ENCODE peak calls at places on chromosomes 11 and 22, in seven cellular contexts. P is fibroblast of lung, D is tibial nerve, R is mammary epithelial cell, X is PC-9, Q is PC-3, O is mesendoderm. G is an unnamed sample.

GRCh38 chr11:116638463-116638862 is 134.3 kb downstream of the BUD13 start:
- DNase-seq in P (no peak), D (no peak), R (no peak), X (no peak), Q (no peak), O (no peak), G (no peak)

GRCh38 chr11:60775420-60775961 is 9.6 kb upstream of the MS4A10 start:
- DNase-seq in P (peak; percentile 75), D (peak; percentile 95), R (peak; percentile 74), X (peak; percentile 87), Q (peak; percentile 97), O (peak; percentile 96), G (peak; percentile 64)

GRCh38 chr11:49995559-49995958 is 13.2 kb upstream of the OR4C12 start:
- DNase-seq in P (peak; percentile 7), D (peak; percentile 27), R (peak; percentile 29), X (peak; percentile 43), Q (peak; percentile 74), O (peak; percentile 72), G (no peak)

GRCh38 chr11:13465909-13466371 is 2.9 kb upstream of the BTBD10 start:
- DNase-seq in P (peak; percentile 38), D (peak; percentile 18), R (no peak), X (peak; percentile 3), Q (peak; percentile 64), O (no peak), G (no peak)

GRCh38 chr11:2261436-2262230 is 8.8 kb downstream of the ASCL2 start:
- DNase-seq in P (no peak), D (no peak), R (no peak), X (no peak), Q (no peak), O (no peak), G (no peak)

GRCh38 chr22:39029227-39029626 is 8.3 kb downstream of the APOBEC3D start:
- DNase-seq in P (no peak), D (no peak), R (no peak), X (no peak), Q (no peak), O (no peak), G (no peak)

GRCh38 chr11:66459138-66459778 is 7.4 kb upstream of the PELI3 start:
- DNase-seq in P (no peak), D (no peak), R (no peak), X (no peak), Q (no peak), O (no peak), G (no peak)

GRCh38 chr11:8757047-8757446 is 74.5 kb downstream of the RPL27A start:
- DNase-seq in P (peak; percentile 78), D (no peak), R (no peak), X (no peak), Q (peak; percentile 30), O (no peak), G (no peak)

GRCh38 chr11:1839924-1840779 is 1.4 kb downstream of the TNNI2 start:
- DNase-seq in P (no peak), D (peak; percentile 44), R (no peak), X (no peak), Q (no peak), O (no peak), G (peak; percentile 54)

GRCh38 chr11:62420882-62421281 is 2.0 kb downstream of the SCGB1A1 start:
- DNase-seq in P (no peak), D (no peak), R (no peak), X (no peak), Q (no peak), O (no peak), G (no peak)

GRCh38 chr11:13009921-13010736 is 1.0 kb downstream of the RASSF10 start:
- DNase-seq in P (peak; percentile 50), D (no peak), R (peak; percentile 68), X (peak; percentile 28), Q (no peak), O (peak; percentile 84), G (no peak)

GRCh38 chr22:37154925-37155712 is 5.4 kb upstream of the IL2RB start:
- DNase-seq in P (no peak), D (no peak), R (peak; percentile 12), X (no peak), Q (peak; percentile 12), O (peak; percentile 40), G (no peak)

GRCh38 chr11:44095506-44096359 is at the start of gene EXT2:
- DNase-seq in P (peak; percentile 73), D (peak; percentile 72), R (peak; percentile 75), X (peak; percentile 88), Q (peak; percentile 80), O (peak; percentile 81), G (peak; percentile 85)

GRCh38 chr11:942853-943252 is 17.2 kb downstream of the AP2A2 start:
- DNase-seq in P (peak; percentile 84), D (no peak), R (peak; percentile 78), X (no peak), Q (no peak), O (no peak), G (no peak)

GRCh38 chr11:131688056-131688693 is 317.8 kb downstream of the NTM start:
- DNase-seq in P (peak; percentile 42), D (peak; percentile 36), R (peak; percentile 43), X (peak; percentile 37), Q (peak; percentile 63), O (peak; percentile 76), G (no peak)

GRCh38 chr22:30863161-30863833 is 105.3 kb downstream of the MORC2 start:
- DNase-seq in P (peak; percentile 50), D (no peak), R (no peak), X (no peak), Q (no peak), O (peak; percentile 65), G (no peak)

GRCh38 chr11:67026941-67027340 is 4.0 kb downstream of the SYT12 start:
- DNase-seq in P (no peak), D (no peak), R (no peak), X (no peak), Q (no peak), O (no peak), G (no peak)

GRCh38 chr11:128845334-128845780 is 21.7 kb downstream of the KCNJ1 start:
- DNase-seq in P (no peak), D (no peak), R (no peak), X (no peak), Q (no peak), O (no peak), G (no peak)

GRCh38 chr11:75421035-75421602 is 11.9 kb downstream of the KLHL35 start:
- DNase-seq in P (no peak), D (no peak), R (no peak), X (no peak), Q (no peak), O (no peak), G (no peak)

GRCh38 chr11:28730889-28731288 is 622.7 kb downstream of the METTL15 start:
- DNase-seq in P (no peak), D (no peak), R (no peak), X (no peak), Q (no peak), O (no peak), G (no peak)

DNA sequence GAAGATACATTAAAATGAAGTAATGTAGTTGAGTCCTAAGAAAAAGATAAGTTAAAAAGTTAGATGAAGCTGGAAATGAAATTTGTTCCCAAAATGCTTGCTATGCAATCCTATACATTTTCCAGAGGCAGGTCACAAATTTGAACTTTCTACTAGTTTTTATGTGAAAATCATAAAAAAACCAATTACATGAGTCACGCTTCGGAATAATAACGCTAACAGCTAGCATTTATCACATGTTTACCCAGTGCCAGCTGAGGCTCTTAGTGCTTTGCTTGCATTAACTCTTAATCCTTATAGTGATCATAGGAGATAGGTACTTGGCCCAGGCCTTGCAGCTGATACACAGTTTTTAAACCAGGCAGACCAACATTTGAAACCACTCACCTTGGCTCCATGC is 131.7 kb upstream of the RAG2 start:
- DNase-seq in P (no peak), D (no peak), R (no peak), X (no peak), Q (no peak), O (no peak), G (no peak)
- H3K4me1 ChIP-seq in P (no peaks in the 10 kb centered on the region), D (no peaks in the 10 kb centered on the region), R (no peaks in the 10 kb centered on the region), X (no peaks in the 10 kb centered on the region), Q (no peaks in the 10 kb centered on the region), O (no peaks in the 10 kb centered on the region), G (no peaks in the 10 kb centered on the region)

GRCh38 chr11:64449381-64450167 is 90.6 kb downstream of the RPS6KA4 start:
- DNase-seq in P (peak; percentile 29), D (peak; percentile 28), R (peak; percentile 53), X (peak; percentile 80), Q (peak; percentile 92), O (peak; percentile 93), G (no peak)
- H3K4me3 ChIP-seq in P (peak overlapping the region; percentile 34), D (peak overlapping the region; percentile 35), R (peak overlapping the region; percentile 36), X (peak overlapping the region; percentile 40), Q (peak overlapping the region; percentile 62), O (no peak overlapping the region), G (peak overlapping the region; percentile 48)

GRCh38 chr11:119727523-119728081 is 1.4 kb downstream of the NECTIN1 start:
- DNase-seq in P (no peak), D (no peak), R (no peak), X (peak; percentile 38), Q (peak; percentile 60), O (peak; percentile 71), G (no peak)

GRCh38 chr11:119728226-119728626 is 774 bp downstream of the NECTIN1 start:
- DNase-seq in P (no peak), D (no peak), R (no peak), X (peak; percentile 17), Q (peak; percentile 39), O (no peak), G (no peak)

GRCh38 chr11:119726150-119726553 is 2.8 kb downstream of the NECTIN1 start:
- DNase-seq in P (no peak), D (no peak), R (no peak), X (no peak), Q (no peak), O (no peak), G (no peak)

GRCh38 chr11:119724956-119725355 is 4.0 kb downstream of the NECTIN1 start:
- DNase-seq in P (no peak), D (no peak), R (no peak), X (no peak), Q (no peak), O (no peak), G (no peak)

DNA sequence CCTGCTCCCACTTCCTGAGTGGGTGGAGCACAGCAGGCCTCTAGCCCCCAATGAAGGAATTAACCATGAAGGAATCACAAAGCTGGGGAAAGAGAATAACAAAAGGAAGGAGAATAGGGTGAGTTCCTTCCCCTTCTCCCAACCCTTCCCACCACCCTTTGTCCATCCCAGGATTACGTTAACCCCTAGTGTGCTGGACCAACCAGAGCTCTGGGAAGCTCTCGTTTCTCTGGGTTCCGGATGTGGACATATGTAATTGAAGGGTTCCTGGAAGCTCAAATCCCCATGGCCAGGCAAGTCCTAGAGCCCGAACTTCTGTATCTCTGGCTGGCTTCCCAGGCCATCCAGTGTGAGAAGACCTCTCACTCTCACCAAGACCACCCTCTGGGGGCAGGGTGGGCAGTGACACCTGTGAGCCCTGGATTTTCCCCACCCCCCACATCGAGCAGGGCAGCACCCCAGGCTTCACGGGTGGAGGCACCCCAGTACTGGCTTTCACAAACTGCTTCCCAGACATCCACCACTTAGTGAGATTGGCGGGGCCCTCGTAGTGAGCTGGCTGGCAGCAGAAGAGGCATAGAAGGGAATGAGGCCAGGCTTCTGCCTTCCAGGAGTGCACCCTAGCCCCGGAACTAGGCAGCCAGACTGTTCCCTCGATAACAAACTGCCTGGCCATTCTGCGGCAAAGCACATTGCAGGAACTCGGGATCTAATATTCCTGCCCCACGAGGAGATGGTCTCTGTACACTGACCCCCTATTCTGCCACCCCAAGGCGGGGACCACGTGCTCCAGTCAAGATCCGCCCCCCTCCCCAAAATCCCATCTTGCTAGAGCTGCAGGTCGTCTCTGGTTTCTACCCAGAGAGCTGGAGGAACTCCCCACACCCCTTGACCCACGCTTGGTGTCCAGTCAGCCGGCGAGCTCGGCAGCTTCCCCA is 2.1 kb downstream of the NECTIN1 start:
- DNase-seq in P (no peak), D (no peak), R (no peak), X (no peak), Q (no peak), O (peak; percentile 65), G (no peak)
- H3K4me1 ChIP-seq in P (peaks cover 6% of the 10 kb centered on the region), D (peaks cover 39% of the 10 kb centered on the region), R (peaks cover 51% of the 10 kb centered on the region), X (peaks cover 26% of the 10 kb centered on the region), Q (peaks cover 28% of the 10 kb centered on the region), O (peaks cover 12% of the 10 kb centered on the region), G (peaks cover 18% of the 10 kb centered on the region)

GRCh38 chr11:114340311-114341131 is 44.3 kb downstream of the NNMT start:
- DNase-seq in P (peak; percentile 74), D (peak; percentile 50), R (peak; percentile 57), X (peak; percentile 38), Q (peak; percentile 85), O (peak; percentile 88), G (peak; percentile 47)
- H3K4me3 ChIP-seq in P (peak overlapping the region; percentile 29), D (no peak overlapping the region), R (peak overlapping the region; percentile 17), X (no peak overlapping the region), Q (peak overlapping the region; percentile 54), O (no peak overlapping the region), G (no peak overlapping the region)

G was measured in gastrocnemius medialis.